ENCODE peak calls at places on chromosomes 2 and 18, in seven cellular contexts. A is iris pigment epithelial cell; X is T-helper 1 cell; T is activated CD8-positive, alpha-beta memory T cell treated with anti-CD3 and anti-CD28 coated beads for 4 hours; I is adrenal gland; H is activated CD8-positive, alpha-beta T cell treated with anti-CD3 and anti-CD28 coated beads for 36 hours; D is iPS DF 6.9. C is an unnamed sample.

GRCh38 chr18:48045744-48046143 is 115.3 kb upstream of the SMAD2 start:
- DNase-seq in D (no peak), H (no peak), X (no peak), T (no peak), A (no peak), I (no peak), C (no peak)

GRCh38 chr18:12679183-12679786 is 21.4 kb upstream of the SPIRE1 start:
- DNase-seq in T (no peak), I (peak; percentile 58), A (peak; percentile 64), X (no peak), D (no peak), H (no peak), C (peak; percentile 41)

GRCh38 chr2:27082773-27083409 is 3.7 kb upstream of the KHK start:
- DNase-seq in H (no peak), T (no peak), I (no peak), A (no peak), D (no peak), X (no peak), C (no peak)

GRCh38 chr2:12304494-12305228 is 412.1 kb upstream of the TRIB2 start:
- DNase-seq in H (no peak), I (no peak), A (no peak), X (no peak), D (no peak), T (no peak), C (peak; percentile 30)

GRCh38 chr18:3245853-3246635 is 1.6 kb upstream of the MYL12A start:
- DNase-seq in T (peak; percentile 53), H (peak; percentile 92), X (peak; percentile 66), D (peak; percentile 84), A (peak; percentile 91), I (peak; percentile 89), C (peak; percentile 88)

GRCh38 chr2:231926761-231927565 is 767 bp upstream of the NPPC start:
- DNase-seq in H (peak; percentile 57), A (peak; percentile 27), T (no peak), X (no peak), I (peak; percentile 12), D (no peak), C (no peak)

GRCh38 chr2:177748360-177748759 is 324.2 kb downstream of the PDE11A start:
- DNase-seq in X (no peak), A (no peak), D (no peak), I (no peak), T (no peak), H (no peak), C (no peak)

GRCh38 chr2:143901185-143901842 is 618.6 kb downstream of the ZEB2 start:
- DNase-seq in T (no peak), X (no peak), D (no peak), H (no peak), I (no peak), A (peak; percentile 92), C (no peak)

GRCh38 chr2:146669735-146670134 is 1175.1 kb upstream of the ACVR2A start:
- DNase-seq in A (no peak), H (no peak), I (no peak), D (no peak), T (no peak), X (no peak), C (no peak)

GRCh38 chr2:203713381-203713780 is 6.9 kb downstream of the CD28 start:
- DNase-seq in X (no peak), T (no peak), H (no peak), A (no peak), D (no peak), I (no peak), C (no peak)

GRCh38 chr18:1261054-1261453 is 356.4 kb downstream of the ADCYAP1 start:
- DNase-seq in H (no peak), T (no peak), A (no peak), I (no peak), D (no peak), X (no peak), C (no peak)

GRCh38 chr2:11330457-11331142 is 13.8 kb downstream of the ROCK2 start:
- DNase-seq in D (no peak), X (no peak), I (no peak), T (no peak), H (no peak), A (no peak), C (no peak)

GRCh38 chr2:12948231-12948962 is 231.7 kb downstream of the TRIB2 start:
- DNase-seq in D (no peak), A (peak; percentile 40), I (no peak), X (no peak), T (no peak), H (no peak), C (peak; percentile 39)

GRCh38 chr2:111048856-111049551 is 71.7 kb upstream of the BCL2L11 start:
- DNase-seq in H (no peak), X (no peak), A (no peak), D (no peak), I (no peak), T (no peak), C (no peak)

GRCh38 chr2:110660558-110660957 is 17.3 kb downstream of the BUB1 start:
- DNase-seq in T (no peak), I (no peak), D (no peak), H (no peak), X (no peak), A (no peak), C (no peak)

GRCh38 chr2:26932974-26933373 is 37.5 kb upstream of the MAPRE3 start:
- DNase-seq in H (no peak), X (no peak), D (no peak), A (no peak), T (no peak), I (no peak), C (no peak)

GRCh38 chr2:73175663-73176204 is 26.6 kb upstream of the NOTO start:
- DNase-seq in H (peak; percentile 90), I (peak; percentile 80), T (peak; percentile 41), A (peak; percentile 69), D (no peak), X (peak; percentile 63), C (peak; percentile 14)

GRCh38 chr2:135086222-135086621 is 34.1 kb downstream of the RAB3GAP1 start:
- DNase-seq in I (no peak), X (no peak), T (no peak), D (no peak), A (no peak), H (no peak), C (no peak)

GRCh38 chr2:144432014-144432413 is 87.9 kb downstream of the ZEB2 start:
- DNase-seq in D (no peak), A (no peak), H (no peak), X (no peak), T (no peak), I (no peak), C (no peak)

GRCh38 chr2:217641987-217642386 is 360.8 kb downstream of the TNS1 start:
- DNase-seq in H (no peak), X (no peak), T (no peak), A (no peak), I (no peak), D (no peak), C (no peak)

GRCh38 chr2:172554352-172555271 is 1.3 kb upstream of the PDK1 start:
- DNase-seq in I (peak; percentile 17), T (no peak), X (no peak), H (peak; percentile 39), D (no peak), A (no peak), C (no peak)